ENCODE peak calls at places on chromosome 15, in nine cellular contexts. M, S, H, F, R, B, P, U and D are unnamed samples.

GRCh38 chr15:57251308-57251707 is 125.0 kb upstream of the CGNL1 start:
- DNase-seq in U (no peak), P (no peak), F (no peak), S (no peak), R (no peak), B (no peak), M (peak; percentile 29), H (no peak), D (no peak)

GRCh38 chr15:69820819-69821218 is 276.9 kb downstream of the TLE3 start:
- DNase-seq in R (no peak), B (no peak), U (no peak), F (no peak), M (peak; percentile 82), S (no peak), H (no peak), P (no peak), D (no peak)

GRCh38 chr15:52255008-52255407 is 40.6 kb downstream of the MYO5C start:
- DNase-seq in S (no peak), B (no peak), H (no peak), M (peak; percentile 65), F (no peak), P (no peak), R (no peak), U (no peak), D (no peak)

GRCh38 chr15:74461847-74462511 is 1.0 kb upstream of the UBL7 start:
- DNase-seq in B (no peak), S (no peak), H (no peak), M (no peak), P (no peak), F (no peak), R (no peak), U (no peak), D (no peak)

GRCh38 chr15:44584162-44584749 is 47.3 kb downstream of the EIF3J start:
- DNase-seq in M (peak; percentile 8), U (no peak), S (peak; percentile 28), H (peak; percentile 85), F (peak; percentile 50), B (no peak), R (no peak), P (peak; percentile 13), D (no peak)

GRCh38 chr15:28456476-28457395 is 76.0 kb downstream of the GOLGA8G start:
- DNase-seq in H (peak; percentile 57), M (peak; percentile 0), P (no peak), U (no peak), F (no peak), S (peak; percentile 15), B (no peak), R (peak; percentile 87), D (no peak)

GRCh38 chr15:73922186-73923151 is 3.8 kb upstream of the LOXL1 start:
- DNase-seq in R (no peak), P (no peak), H (no peak), F (no peak), B (no peak), U (no peak), M (peak; percentile 55), S (no peak), D (no peak)

GRCh38 chr15:75745305-75745704 is 32.7 kb upstream of the CSPG4 start:
- DNase-seq in P (no peak), F (no peak), S (no peak), R (no peak), B (no peak), H (no peak), U (no peak), M (no peak), D (no peak)

GRCh38 chr15:78064544-78064943 is 13.0 kb downstream of the TBC1D2B start:
- DNase-seq in U (no peak), S (no peak), B (no peak), R (no peak), H (no peak), P (no peak), F (no peak), M (no peak), D (no peak)

GRCh38 chr15:78790027-78790426 is 21.2 kb downstream of the ADAMTS7 start:
- DNase-seq in R (no peak), S (no peak), U (no peak), B (no peak), M (no peak), H (peak; percentile 53), F (no peak), P (no peak), D (no peak)

GRCh38 chr15:92163641-92164040 is 230.0 kb upstream of the ST8SIA2 start:
- DNase-seq in H (no peak), B (no peak), R (no peak), M (no peak), P (no peak), F (no peak), S (no peak), U (no peak), D (no peak)

GRCh38 chr15:100900136-100900894 is 18.8 kb upstream of the LRRK1 start:
- DNase-seq in S (no peak), R (no peak), B (no peak), M (no peak), P (no peak), F (peak; percentile 81), H (no peak), U (no peak), D (no peak)

GRCh38 chr15:70240082-70240481 is 142.4 kb upstream of the TLE3 start:
- DNase-seq in H (no peak), S (no peak), U (no peak), M (no peak), B (no peak), R (no peak), F (no peak), P (no peak), D (no peak)

GRCh38 chr15:39969871-39970270 is 36.0 kb downstream of the EIF2AK4 start:
- DNase-seq in M (peak; percentile 61), B (peak; percentile 76), U (peak; percentile 14), S (no peak), P (no peak), R (no peak), H (no peak), F (peak; percentile 62), D (no peak)

GRCh38 chr15:73760777-73761329 is 7.7 kb upstream of the INSYN1 start:
- DNase-seq in S (no peak), P (no peak), R (no peak), B (no peak), U (no peak), H (no peak), M (no peak), F (no peak), D (no peak)